ENCODE peak calls at places on chromosomes 16 and 17, in four cellular contexts. B is AG09319, J is mesothelial cell of epicardium, T is astrocyte of the spinal cord. W is an unnamed sample.

GRCh38 chr17:43879723-43880419 is 27.5 kb downstream of the MPP2 start:
- DNase-seq in J (no peak), B (no peak), T (no peak), W (no peak)

GRCh38 chr17:55577687-55578086 is 66.4 kb upstream of the SMIM36 start:
- DNase-seq in B (no peak), J (no peak), T (peak), W (no peak)

GRCh38 chr16:1614226-1615102 is 2.3 kb downstream of the CRAMP1 start:
- DNase-seq in J (no peak), T (peak), B (peak), W (no peak)

GRCh38 chr17:37339321-37339720 is 36.5 kb upstream of the C17orf78 start:
- DNase-seq in B (no peak), J (no peak), T (no peak), W (no peak)

GRCh38 chr16:3819741-3820724 is 60.5 kb downstream of the CREBBP start:
- DNase-seq in B (peak), J (no peak), T (peak), W (no peak)

GRCh38 chr17:76912585-76912984 is 44.4 kb downstream of the MGAT5B start:
- DNase-seq in T (no peak), J (no peak), B (no peak), W (no peak)

GRCh38 chr16:51431517-51432241 is 280.6 kb upstream of the SALL1 start:
- DNase-seq in J (no peak), B (peak), T (peak), W (no peak)

GRCh38 chr17:16352838-16353701 is at the start of gene CENPV:
- DNase-seq in B (no peak), J (peak), T (no peak), W (peak)

GRCh38 chr17:49341356-49341755 is 20.7 kb downstream of the ZNF652 start:
- DNase-seq in J (no peak), B (no peak), T (no peak), W (no peak)

GRCh38 chr17:6472517-6472916 is 28.3 kb downstream of the PIMREG start:
- DNase-seq in B (no peak), J (no peak), T (no peak), W (no peak)

GRCh38 chr17:71760062-71760720 is 360.6 kb upstream of the SOX9 start:
- DNase-seq in B (no peak), T (peak), J (no peak), W (no peak)

GRCh38 chr16:83813818-83814653 is 6.3 kb downstream of the HSBP1 start:
- DNase-seq in B (peak), J (no peak), T (peak), W (no peak)

GRCh38 chr16:87173294-87173883 is 143.8 kb downstream of the C16orf95 start:
- DNase-seq in T (no peak), B (no peak), J (no peak), W (no peak)

GRCh38 chr16:87174061-87174460 is 143.1 kb downstream of the C16orf95 start:
- DNase-seq in B (no peak), T (no peak), J (no peak), W (no peak)

GRCh38 chr16:87170310-87170709 is 146.9 kb downstream of the C16orf95 start:
- DNase-seq in J (no peak), B (no peak), T (no peak), W (no peak)

GRCh38 chr16:87171723-87172122 is 145.5 kb downstream of the C16orf95 start:
- DNase-seq in B (no peak), T (no peak), J (no peak), W (no peak)

DNA sequence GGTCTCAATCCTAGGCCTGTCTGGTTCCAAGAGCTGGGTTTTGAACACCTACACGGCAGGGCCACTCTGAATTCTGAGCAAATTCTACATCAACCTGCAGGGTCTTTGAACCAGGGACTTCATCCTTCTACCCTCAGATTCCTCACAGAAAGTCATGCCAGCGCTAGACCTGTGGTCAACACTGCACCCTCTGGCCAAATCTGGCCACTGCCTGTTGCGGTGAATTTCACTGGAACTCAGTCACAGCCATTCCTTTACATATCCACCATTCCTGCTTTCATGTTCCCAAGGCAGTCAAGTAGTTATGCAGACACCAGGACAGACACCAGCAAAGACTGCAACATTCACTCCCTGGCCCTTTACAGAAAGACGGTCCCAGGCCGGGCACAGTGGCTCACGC is 144.6 kb downstream of the C16orf95 start:
- DNase-seq in B (no peak), J (no peak), T (no peak), W (no peak)
- TF ChIP-seq CTCF in B (no peak), J (no peak), T (peak), W (peak)

DNA sequence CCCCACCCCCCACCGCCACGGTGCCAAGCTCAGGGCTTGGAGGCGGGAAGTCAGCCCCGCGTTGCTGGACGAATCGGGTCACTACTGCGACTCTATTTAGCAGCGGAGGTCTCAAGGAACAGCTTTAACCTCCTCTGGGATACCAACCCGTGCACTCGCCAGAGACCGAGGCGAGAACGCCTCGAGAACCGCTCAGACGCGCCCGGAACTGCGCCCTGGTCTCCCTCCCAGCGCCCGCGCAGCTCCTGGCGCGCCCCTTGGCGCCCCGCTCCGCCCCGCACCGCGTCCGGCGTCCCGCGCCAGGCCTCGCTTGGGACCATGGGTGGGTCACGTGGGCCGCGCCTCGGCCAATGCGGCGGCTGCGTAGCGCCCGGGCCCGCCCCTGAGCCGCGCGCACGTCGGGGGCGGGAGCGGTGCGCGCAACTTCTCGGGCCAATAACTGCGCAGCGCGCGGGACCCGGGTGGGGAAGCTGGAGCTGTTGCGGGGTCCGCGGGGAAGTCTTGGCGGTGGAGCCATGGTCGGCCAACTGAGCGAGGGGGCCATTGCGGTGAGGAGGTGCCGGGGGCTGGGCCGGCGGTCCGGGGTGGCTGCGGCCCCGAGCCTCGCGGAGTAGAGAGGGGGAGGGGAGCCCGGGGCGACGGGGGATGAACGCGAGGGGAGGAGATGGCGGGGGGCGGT is at the start of the genes RPA1 and SMYD4:
- DNase-seq in T (peak), J (peak), B (peak), W (peak)
- TF ChIP-seq CTCF in T (no peak), J (no peak), B (no peak), W (no peak)

DNA sequence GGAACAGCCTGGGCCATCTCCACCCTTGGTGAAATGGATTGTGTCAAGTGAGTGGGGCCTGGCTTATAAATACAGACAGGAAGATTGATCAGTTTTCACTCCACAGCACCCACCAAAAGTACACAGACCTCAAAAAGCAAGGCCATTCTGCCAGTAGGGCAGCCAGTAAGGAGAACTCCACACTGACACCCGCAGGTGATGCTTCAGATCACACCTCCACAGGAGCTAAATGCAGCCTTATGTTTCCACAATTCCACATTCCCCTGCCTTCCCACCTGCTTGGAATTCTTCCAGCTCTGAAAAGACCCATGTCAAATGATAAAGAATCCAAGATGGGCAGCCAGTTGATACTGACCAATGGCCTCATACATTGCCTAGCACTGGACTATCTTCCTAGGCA is 191.1 kb downstream of the ZFHX3 start:
- DNase-seq in J (no peak), T (no peak), B (no peak), W (peak)
- TF ChIP-seq CTCF in J (no peak), T (peak), B (no peak), W (peak)

GRCh38 chr16:13781579-13782338 is 138.2 kb upstream of the ERCC4 start:
- DNase-seq in J (no peak), B (no peak), T (no peak), W (no peak)

GRCh38 chr16:13780841-13781553 is 139.0 kb upstream of the ERCC4 start:
- DNase-seq in B (no peak), J (no peak), T (no peak), W (no peak)

GRCh38 chr16:13779676-13780075 is 140.3 kb upstream of the ERCC4 start:
- DNase-seq in B (no peak), T (no peak), J (no peak), W (no peak)

GRCh38 chr16:13780406-13780805 is 139.5 kb upstream of the ERCC4 start:
- DNase-seq in B (no peak), T (no peak), J (no peak), W (no peak)
- TF ChIP-seq CTCF in B (no peak), T (no peak), J (no peak), W (no peak)

DNA sequence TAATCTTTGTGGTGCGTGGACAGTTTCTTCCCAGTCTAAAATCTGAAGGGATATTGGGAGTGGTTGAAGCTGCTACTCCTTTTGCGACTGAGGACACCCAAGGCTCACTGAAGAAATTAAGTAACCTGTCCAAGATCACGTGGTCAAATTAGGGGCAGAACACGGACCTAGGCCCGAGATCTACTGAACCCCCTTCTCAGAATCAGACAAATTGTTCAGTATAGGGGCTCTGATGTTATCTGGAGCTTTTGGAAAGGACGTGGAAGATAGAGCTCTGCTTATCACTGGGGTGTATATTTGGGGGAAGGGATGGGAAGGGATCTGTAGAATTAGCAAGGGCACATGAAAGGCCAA is 857 bp downstream of the TANGO6 start:
- DNase-seq in B (no peak), J (no peak), T (no peak), W (no peak)
- TF ChIP-seq CTCF in B (no peak), J (no peak), T (no peak), W (peak)